ENCODE peak calls at places on chromosomes 2 and 18, in four cellular contexts. D, F, H and P are unnamed samples.

GRCh38 chr2:159071190-159071915 is 102.9 kb downstream of the TANC1 start:
- DNase-seq in F (no peak), H (no peak), D (no peak), P (no peak)

GRCh38 chr2:200786423-200786822 is 25.3 kb upstream of the BZW1 start:
- DNase-seq in D (no peak), H (no peak), F (no peak), P (no peak)

GRCh38 chr2:10282621-10283105 is 20.0 kb upstream of the HPCAL1 start:
- DNase-seq in D (no peak), H (peak; percentile 56), F (no peak), P (no peak)

GRCh38 chr2:45806563-45807358 is 155.3 kb downstream of the PRKCE start:
- DNase-seq in F (no peak), H (no peak), D (no peak), P (no peak)

GRCh38 chr2:61535449-61535848 is 2.7 kb downstream of the XPO1 start:
- DNase-seq in D (no peak), H (no peak), F (no peak), P (no peak)

GRCh38 chr2:24489942-24490673 is 946 bp upstream of the NCOA1 start:
- DNase-seq in F (no peak), D (no peak), H (peak; percentile 67), P (peak; percentile 20)

GRCh38 chr2:146734042-146734715 is 1110.7 kb upstream of the ACVR2A start:
- DNase-seq in H (no peak), F (no peak), D (no peak), P (peak; percentile 42)

GRCh38 chr18:9260388-9261380 is 73.9 kb upstream of the TWSG1 start:
- DNase-seq in H (no peak), F (no peak), D (no peak), P (no peak)

GRCh38 chr2:159996792-159997546 is 65.4 kb downstream of the PLA2R1 start:
- DNase-seq in D (no peak), H (no peak), F (no peak), P (no peak)

GRCh38 chr18:58345064-58345463 is 283.8 kb downstream of the ALPK2 start:
- DNase-seq in F (no peak), D (no peak), H (no peak), P (no peak)

GRCh38 chr2:17814601-17815000 is 1.7 kb upstream of the MSGN1 start:
- DNase-seq in D (no peak), F (no peak), H (no peak), P (no peak)

GRCh38 chr2:126220336-126220735 is 435.6 kb upstream of the GYPC start:
- DNase-seq in F (no peak), H (no peak), D (no peak), P (no peak)

GRCh38 chr2:210072922-210073509 is 70.6 kb downstream of the RPE start:
- DNase-seq in D (no peak), F (no peak), H (no peak), P (peak; percentile 5)

GRCh38 chr2:109339519-109339991 is 210.6 kb downstream of the SH3RF3 start:
- DNase-seq in H (no peak), D (no peak), F (no peak), P (no peak)

GRCh38 chr2:47108638-47109372 is 46.3 kb downstream of the STPG4 start:
- DNase-seq in F (no peak), H (no peak), D (no peak), P (no peak)